ENCODE peak calls at places on chromosome 5, in four cellular contexts. One of them, this sample, is unnamed.

GRCh38 chr5:40333459-40334241 is 346.1 kb upstream of the PTGER4 start:
- DNase-seq in uterus: no peak
- DNase-seq in activated T-cell treated with anti-CD3 and anti-CD28 coated beads for 1 hour: no peak
- DNase-seq in colonic mucosa: no peak
- DNase-seq in this sample: no peak

GRCh38 chr5:128674837-128675446 is 136.9 kb upstream of the FBN2 start:
- DNase-seq in uterus: no peak
- DNase-seq in activated T-cell treated with anti-CD3 and anti-CD28 coated beads for 1 hour: peak; percentile 11
- DNase-seq in colonic mucosa: peak; percentile 53
- DNase-seq in this sample: no peak

GRCh38 chr5:96516631-96517071 is 83.6 kb upstream of the PCSK1 start:
- DNase-seq in uterus: no peak
- DNase-seq in activated T-cell treated with anti-CD3 and anti-CD28 coated beads for 1 hour: no peak
- DNase-seq in colonic mucosa: no peak
- DNase-seq in this sample: no peak

GRCh38 chr5:73338201-73339126 is 110.1 kb downstream of the FOXD1 start:
- DNase-seq in uterus: no peak
- DNase-seq in activated T-cell treated with anti-CD3 and anti-CD28 coated beads for 1 hour: no peak
- DNase-seq in colonic mucosa: no peak
- DNase-seq in this sample: no peak

GRCh38 chr5:135833521-135833920 is 942 bp upstream of the SLC25A48 start:
- DNase-seq in uterus: no peak
- DNase-seq in activated T-cell treated with anti-CD3 and anti-CD28 coated beads for 1 hour: no peak
- DNase-seq in colonic mucosa: no peak
- DNase-seq in this sample: no peak

GRCh38 chr5:62689599-62690368 is 111.2 kb downstream of the LRRC70 start:
- DNase-seq in uterus: no peak
- DNase-seq in activated T-cell treated with anti-CD3 and anti-CD28 coated beads for 1 hour: no peak
- DNase-seq in colonic mucosa: no peak
- DNase-seq in this sample: no peak

GRCh38 chr5:102758576-102758975 is 3.5 kb downstream of the PAM start:
- DNase-seq in uterus: no peak
- DNase-seq in activated T-cell treated with anti-CD3 and anti-CD28 coated beads for 1 hour: no peak
- DNase-seq in colonic mucosa: no peak
- DNase-seq in this sample: no peak

GRCh38 chr5:170250810-170251317 is 18.1 kb downstream of the C5orf58 start:
- DNase-seq in uterus: no peak
- DNase-seq in activated T-cell treated with anti-CD3 and anti-CD28 coated beads for 1 hour: no peak
- DNase-seq in colonic mucosa: no peak
- DNase-seq in this sample: no peak

GRCh38 chr5:142433526-142434321 is 108.9 kb upstream of the SPRY4 start:
- DNase-seq in uterus: no peak
- DNase-seq in activated T-cell treated with anti-CD3 and anti-CD28 coated beads for 1 hour: no peak
- DNase-seq in colonic mucosa: no peak
- DNase-seq in this sample: no peak

GRCh38 chr5:1378096-1378495 is 33.2 kb upstream of the CLPTM1L start:
- DNase-seq in uterus: no peak
- DNase-seq in activated T-cell treated with anti-CD3 and anti-CD28 coated beads for 1 hour: no peak
- DNase-seq in colonic mucosa: no peak
- DNase-seq in this sample: no peak

GRCh38 chr5:96852769-96853168 is 23.5 kb upstream of the ERAP2 start:
- DNase-seq in uterus: no peak
- DNase-seq in activated T-cell treated with anti-CD3 and anti-CD28 coated beads for 1 hour: no peak
- DNase-seq in colonic mucosa: no peak
- DNase-seq in this sample: no peak

GRCh38 chr5:172716796-172717313 is 54.1 kb downstream of the DUSP1 start:
- DNase-seq in uterus: peak; percentile 88
- DNase-seq in activated T-cell treated with anti-CD3 and anti-CD28 coated beads for 1 hour: peak; percentile 86
- DNase-seq in colonic mucosa: peak; percentile 84
- DNase-seq in this sample: peak; percentile 45

GRCh38 chr5:159022178-159022556 is 77.5 kb downstream of the EBF1 start:
- DNase-seq in uterus: peak; percentile 68
- DNase-seq in activated T-cell treated with anti-CD3 and anti-CD28 coated beads for 1 hour: no peak
- DNase-seq in colonic mucosa: peak; percentile 28
- DNase-seq in this sample: no peak

GRCh38 chr5:116521173-116521872 is 53.3 kb downstream of the SEMA6A start:
- DNase-seq in uterus: no peak
- DNase-seq in activated T-cell treated with anti-CD3 and anti-CD28 coated beads for 1 hour: no peak
- DNase-seq in colonic mucosa: no peak
- DNase-seq in this sample: no peak

GRCh38 chr5:1735320-1735970 is 64.2 kb downstream of the MRPL36 start:
- DNase-seq in uterus: no peak
- DNase-seq in activated T-cell treated with anti-CD3 and anti-CD28 coated beads for 1 hour: no peak
- DNase-seq in colonic mucosa: peak; percentile 9
- DNase-seq in this sample: no peak

GRCh38 chr5:9358961-9359686 is 186.8 kb downstream of the SEMA5A start:
- DNase-seq in uterus: no peak
- DNase-seq in activated T-cell treated with anti-CD3 and anti-CD28 coated beads for 1 hour: no peak
- DNase-seq in colonic mucosa: no peak
- DNase-seq in this sample: no peak

GRCh38 chr5:136026636-136027035 is 2.2 kb upstream of the TGFBI start:
- DNase-seq in uterus: no peak
- DNase-seq in activated T-cell treated with anti-CD3 and anti-CD28 coated beads for 1 hour: no peak
- DNase-seq in colonic mucosa: no peak
- DNase-seq in this sample: no peak

GRCh38 chr5:33888582-33888981 is 3.2 kb downstream of the ADAMTS12 start:
- DNase-seq in uterus: no peak
- DNase-seq in activated T-cell treated with anti-CD3 and anti-CD28 coated beads for 1 hour: no peak
- DNase-seq in colonic mucosa: no peak
- DNase-seq in this sample: no peak

GRCh38 chr5:52702877-52703276 is 84.8 kb upstream of the ITGA1 start:
- DNase-seq in uterus: no peak
- DNase-seq in activated T-cell treated with anti-CD3 and anti-CD28 coated beads for 1 hour: no peak
- DNase-seq in colonic mucosa: no peak
- DNase-seq in this sample: no peak

GRCh38 chr5:145847499-145848497 is 12.7 kb upstream of the PRELID2 start:
- DNase-seq in uterus: no peak
- DNase-seq in activated T-cell treated with anti-CD3 and anti-CD28 coated beads for 1 hour: no peak
- DNase-seq in colonic mucosa: no peak
- DNase-seq in this sample: no peak

GRCh38 chr5:77915346-77915745 is 139.2 kb upstream of the TBCA start:
- DNase-seq in uterus: no peak
- DNase-seq in activated T-cell treated with anti-CD3 and anti-CD28 coated beads for 1 hour: no peak
- DNase-seq in colonic mucosa: no peak
- DNase-seq in this sample: no peak

GRCh38 chr5:54013556-54014157 is 296.7 kb downstream of the ARL15 start:
- DNase-seq in uterus: no peak
- DNase-seq in activated T-cell treated with anti-CD3 and anti-CD28 coated beads for 1 hour: no peak
- DNase-seq in colonic mucosa: peak; percentile 20
- DNase-seq in this sample: no peak

GRCh38 chr5:146130440-146131045 is 25.2 kb upstream of the PLAC8L1 start:
- DNase-seq in uterus: no peak
- DNase-seq in activated T-cell treated with anti-CD3 and anti-CD28 coated beads for 1 hour: no peak
- DNase-seq in colonic mucosa: no peak
- DNase-seq in this sample: no peak